ENCODE peak calls at places on chromosomes 2 and 18, in five cellular contexts. L is brain microvascular endothelial cell, E is foreskin fibroblast, G is pancreas, Q is fibroblast of the aortic adventitia. N is an unnamed sample.

GRCh38 chr2:134648547-134648946 is 70.3 kb downstream of the TMEM163 start:
- DNase-seq in L (no peak), E (no peak), G (no peak), Q (no peak), N (no peak)

GRCh38 chr2:11133238-11133935 is 21.9 kb upstream of the SLC66A3 start:
- DNase-seq in L (no peak), E (no peak), G (no peak), Q (no peak), N (no peak)

GRCh38 chr2:168956392-168956791 is 55.3 kb downstream of the G6PC2 start:
- DNase-seq in L (no peak), E (no peak), G (no peak), Q (no peak), N (no peak)

GRCh38 chr18:78857252-78858150 is 122.1 kb upstream of the SALL3 start:
- DNase-seq in L (no peak), E (no peak), G (no peak), Q (no peak), N (no peak)

GRCh38 chr2:176562359-176563043 is 293.3 kb downstream of the MTX2 start:
- DNase-seq in L (peak), E (no peak), G (no peak), Q (peak), N (peak)

GRCh38 chr18:55320399-55321255 is 267.4 kb downstream of the TCF4 start:
- DNase-seq in L (no peak), E (peak), G (no peak), Q (peak), N (no peak)

GRCh38 chr2:38997784-38998183 is 108.1 kb downstream of the ARHGEF33 start:
- DNase-seq in L (peak), E (peak), G (no peak), Q (peak), N (peak)

GRCh38 chr2:137888845-137889244 is 75.4 kb upstream of the HNMT start:
- DNase-seq in L (peak), E (peak), G (peak), Q (peak), N (peak)

GRCh38 chr2:236354056-236354940 is 90.1 kb upstream of the ASB18 start:
- DNase-seq in L (no peak), E (no peak), G (no peak), Q (no peak), N (no peak)

GRCh38 chr2:2492800-2493199 is 161.7 kb upstream of the MYT1L start:
- DNase-seq in L (no peak), E (no peak), G (no peak), Q (no peak), N (no peak)

GRCh38 chr2:9428965-9429577 is 5.6 kb downstream of the CPSF3 start:
- DNase-seq in L (no peak), E (no peak), G (no peak), Q (no peak), N (no peak)

GRCh38 chr2:240888130-240888889 is 7.6 kb downstream of the MAB21L4 start:
- DNase-seq in L (no peak), E (no peak), G (no peak), Q (no peak), N (no peak)

GRCh38 chr2:133977385-133977784 is 276.5 kb upstream of the MGAT5 start:
- DNase-seq in L (no peak), E (no peak), G (no peak), Q (no peak), N (no peak)

GRCh38 chr18:28163201-28163778 is 13.6 kb downstream of the CDH2 start:
- DNase-seq in L (peak), E (peak), G (no peak), Q (peak), N (peak)

GRCh38 chr2:202608142-202608852 is 26.5 kb upstream of the FAM117B start:
- DNase-seq in L (no peak), E (no peak), G (no peak), Q (no peak), N (no peak)

DNA sequence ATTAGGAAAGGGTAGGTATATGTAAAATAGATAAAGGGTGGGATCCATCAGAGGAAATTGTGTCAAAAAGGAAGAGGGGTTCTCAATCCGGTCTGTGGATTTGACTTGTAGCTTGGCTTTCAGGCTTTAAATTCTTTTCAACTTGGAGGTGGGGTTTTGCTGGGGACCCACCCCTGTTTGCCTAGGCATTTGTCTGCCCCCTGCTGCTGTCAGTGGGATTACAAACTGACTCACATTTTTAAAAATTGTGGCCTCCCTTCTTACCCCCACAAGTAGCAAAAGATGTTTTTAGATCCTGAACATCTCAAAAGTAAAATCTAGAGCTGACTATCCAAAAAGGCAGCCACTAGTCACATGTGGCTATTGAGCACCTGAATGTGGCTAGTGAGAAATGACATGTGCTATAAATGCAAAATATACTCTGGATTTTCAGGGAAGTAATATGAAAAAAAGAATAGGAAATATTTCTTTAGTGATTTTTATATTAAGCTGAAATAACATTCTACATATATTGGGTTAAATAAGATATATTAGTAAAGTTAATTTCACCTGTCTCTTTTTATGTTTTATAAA is 178.9 kb downstream of the GFPT1 start:
- DNase-seq in L (no peak), E (peak), G (no peak), Q (peak), N (peak)
- TF ChIP-seq CTCF in L (peak), E (no peak), G (no peak), Q (peak), N (peak)

DNA sequence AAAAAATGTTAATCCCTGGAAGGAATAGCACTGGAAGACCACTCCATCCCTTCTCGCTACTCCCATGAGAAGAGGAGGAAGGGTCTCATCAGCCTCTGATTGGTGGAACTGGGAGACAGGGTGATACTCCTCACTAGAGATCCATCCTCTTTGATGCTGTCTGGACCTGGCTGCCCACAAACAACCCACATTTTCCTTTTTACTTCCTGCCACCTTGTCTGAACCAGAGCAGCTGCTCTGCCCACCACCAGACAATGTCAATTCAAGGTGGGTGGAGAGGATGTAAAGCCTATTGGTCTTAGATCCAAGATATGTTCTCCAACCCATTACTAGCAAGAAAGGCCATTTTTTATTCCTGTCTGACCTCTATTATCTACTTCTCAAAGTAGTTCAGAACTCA is 246.9 kb upstream of the TANK start:
- DNase-seq in L (no peak), E (no peak), G (no peak), Q (no peak), N (no peak)
- TF ChIP-seq CTCF in L (no peak), E (no peak), G (no peak), Q (no peak), N (no peak)

GRCh38 chr2:37648316-37649011 is 23.0 kb downstream of the CDC42EP3 start:
- DNase-seq in L (no peak), E (peak), G (no peak), Q (peak), N (no peak)
- TF ChIP-seq CTCF in L (peak), E (no peak), G (no peak), Q (peak), N (no peak)

DNA sequence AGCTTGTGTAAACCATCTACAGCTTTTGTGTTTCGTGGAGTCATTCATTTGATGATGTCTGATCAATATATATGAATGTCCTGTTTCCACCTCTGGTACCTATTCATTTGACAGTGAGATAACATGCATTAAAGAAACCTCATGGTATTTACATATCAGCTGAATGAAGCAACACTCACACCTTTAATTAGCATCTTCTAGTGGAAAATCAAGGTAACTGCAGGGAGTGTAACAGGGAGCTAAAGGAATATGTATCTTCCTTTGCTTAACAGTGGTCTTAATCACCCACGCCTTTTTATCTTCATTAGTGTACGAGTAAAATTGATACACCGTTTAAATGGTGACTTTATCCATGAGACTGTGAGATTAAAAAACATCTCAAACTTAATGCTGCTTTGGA is 15.6 kb downstream of the SLC39A10 start:
- DNase-seq in L (no peak), E (no peak), G (no peak), Q (no peak), N (peak)
- TF ChIP-seq CTCF in L (no peak), E (peak), G (no peak), Q (peak), N (peak)

DNA sequence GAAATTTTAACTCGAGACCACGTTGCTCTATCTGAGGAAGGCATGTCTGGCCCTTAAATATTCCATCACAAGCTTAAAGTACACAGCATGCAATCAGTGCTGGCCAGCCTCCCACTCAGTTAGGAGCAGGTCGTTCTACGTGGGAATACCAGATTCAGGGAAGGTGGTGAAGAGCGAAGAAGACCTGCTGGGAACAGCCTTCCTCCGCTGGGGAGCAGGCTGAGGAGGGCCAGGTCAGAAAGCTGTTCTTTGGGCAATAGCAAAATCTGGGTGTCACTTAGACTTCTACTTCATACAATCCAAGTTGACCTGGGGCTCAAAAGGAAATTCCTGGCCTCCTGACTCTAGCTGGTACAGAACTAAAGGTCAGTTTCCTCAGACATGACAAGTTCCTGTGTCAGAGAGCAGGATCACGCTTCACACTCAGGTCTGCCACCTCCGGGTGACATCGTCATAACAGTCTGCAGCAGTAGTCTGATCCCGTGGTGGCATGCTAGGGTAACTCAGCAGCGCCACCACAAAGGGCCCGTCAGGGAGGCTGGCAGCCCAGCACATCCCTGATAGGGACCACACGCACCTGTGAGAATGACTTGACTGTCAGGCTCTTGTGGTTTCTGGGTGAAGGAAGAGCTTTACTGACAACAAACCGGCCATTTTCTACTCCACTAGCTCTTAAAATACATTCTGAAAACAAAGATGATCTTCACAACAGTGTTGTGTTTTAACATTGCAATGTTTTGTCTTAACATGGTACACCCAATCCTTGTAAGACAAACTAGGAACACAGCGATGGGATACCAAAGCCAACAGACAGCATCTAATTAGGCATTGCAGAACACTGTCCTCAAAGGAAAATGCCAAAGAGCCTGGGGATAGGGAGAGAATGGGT is 35.2 kb upstream of the NAPG start:
- DNase-seq in L (no peak), E (no peak), G (no peak), Q (no peak), N (peak)
- TF ChIP-seq CTCF in L (no peak), E (no peak), G (no peak), Q (no peak), N (no peak)

DNA sequence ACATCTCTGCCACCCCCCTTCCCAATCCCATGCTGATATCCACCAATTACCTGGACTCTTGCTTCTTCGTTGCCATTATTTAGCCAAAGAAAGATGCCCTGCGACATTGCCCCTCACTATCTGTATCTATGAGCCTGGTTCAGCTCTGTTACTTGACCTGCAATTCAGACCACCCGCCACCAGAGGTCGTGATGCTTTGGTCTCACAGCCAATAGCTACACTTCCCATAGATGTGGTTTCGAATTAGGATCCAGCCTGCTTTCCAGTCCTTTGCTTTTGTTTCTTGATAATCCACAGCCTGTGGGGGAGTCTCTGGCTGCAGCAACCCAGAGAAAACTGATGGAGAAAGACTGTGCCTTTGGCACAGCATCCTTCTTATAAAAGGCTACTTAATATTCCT is 239.4 kb downstream of the KLHL29 start:
- DNase-seq in L (no peak), E (peak), G (no peak), Q (no peak), N (peak)
- TF ChIP-seq CTCF in L (peak), E (peak), G (no peak), Q (peak), N (peak)

N was measured in MCF 10A.